ENCODE peak calls at places on chromosomes 5 and 9, in six cellular contexts. O is IMR-90, Y is HEK293T, W is A549, U is HepG2, V is K562. A is an unnamed sample.

GRCh38 chr5:179261301-179262125 is 83.7 kb downstream of the ADAMTS2 start:
- DNase-seq in U (peak; percentile 75), W (no peak), Y (no peak), O (peak; percentile 57), V (peak; percentile 48), A (no peak)

GRCh38 chr9:12695474-12695873 is 2.3 kb downstream of the TYRP1 start:
- DNase-seq in U (no peak), W (no peak), Y (no peak), O (no peak), V (no peak), A (no peak)

GRCh38 chr9:589723-590122 is 251.8 kb upstream of the DMRT1 start:
- DNase-seq in Y (no peak), O (peak; percentile 31), W (no peak), V (no peak), U (no peak), A (no peak)

GRCh38 chr9:134034215-134035040 is 9.1 kb downstream of the BRD3OS start:
- DNase-seq in Y (no peak), O (no peak), V (no peak), W (no peak), U (no peak), A (no peak)

GRCh38 chr9:126956929-126957686 is 42.5 kb downstream of the RALGPS1 start:
- DNase-seq in W (peak; percentile 17), O (peak; percentile 81), Y (no peak), U (no peak), V (peak; percentile 51), A (no peak)

GRCh38 chr9:13395086-13395485 is 115.6 kb upstream of the MPDZ start:
- DNase-seq in Y (no peak), O (no peak), U (no peak), W (no peak), V (no peak), A (no peak)

GRCh38 chr5:74468421-74468820 is 172.1 kb downstream of the ENC1 start:
- DNase-seq in V (no peak), U (no peak), W (no peak), Y (no peak), O (no peak), A (no peak)

GRCh38 chr9:17480966-17481365 is 97.9 kb upstream of the SH3GL2 start:
- DNase-seq in U (no peak), O (no peak), Y (no peak), V (no peak), W (no peak), A (no peak)

GRCh38 chr9:134669556-134669955 is 28.0 kb downstream of the COL5A1 start:
- DNase-seq in W (peak; percentile 17), V (no peak), Y (no peak), O (no peak), U (no peak), A (no peak)

GRCh38 chr5:44935262-44935661 is 126.5 kb downstream of the MRPS30 start:
- DNase-seq in U (no peak), O (no peak), V (no peak), Y (no peak), W (no peak), A (no peak)

GRCh38 chr5:141040093-141040762 is 10.9 kb upstream of the PCDHB1 start:
- DNase-seq in O (no peak), W (peak; percentile 76), Y (peak; percentile 16), V (no peak), U (no peak), A (no peak)

GRCh38 chr9:109301012-109301411 is 19.8 kb downstream of the EPB41L4B start:
- DNase-seq in V (no peak), Y (no peak), O (no peak), W (no peak), U (no peak), A (no peak)

GRCh38 chr5:38148021-38148625 is 110.2 kb upstream of the EGFLAM start:
- DNase-seq in U (peak; percentile 99), W (no peak), V (no peak), Y (no peak), O (no peak), A (no peak)

GRCh38 chr5:39427225-39427624 is 2.4 kb upstream of the DAB2 start:
- DNase-seq in V (no peak), U (no peak), O (peak; percentile 66), W (no peak), Y (no peak), A (no peak)

GRCh38 chr9:115939065-115939765 is 214.4 kb upstream of the PAPPA start:
- DNase-seq in Y (no peak), O (peak; percentile 87), W (no peak), V (no peak), U (no peak), A (no peak)

GRCh38 chr5:168125445-168126199 is 165.8 kb upstream of the WWC1 start:
- DNase-seq in V (no peak), O (no peak), W (no peak), U (no peak), Y (no peak), A (no peak)

GRCh38 chr9:70020217-70020616 is 23.4 kb upstream of the MAMDC2 start:
- DNase-seq in Y (no peak), O (no peak), W (no peak), V (no peak), U (no peak), A (no peak)

GRCh38 chr9:92633879-92634278 is 36.1 kb downstream of the IPPK start:
- DNase-seq in V (no peak), W (no peak), O (no peak), U (no peak), Y (no peak), A (no peak)

GRCh38 chr9:131485206-131485605 is 17.5 kb upstream of the POMT1 start:
- DNase-seq in V (no peak), U (no peak), W (no peak), O (no peak), Y (no peak), A (no peak)

GRCh38 chr5:147245381-147246055 is 10.7 kb downstream of the STK32A start:
- DNase-seq in Y (no peak), W (no peak), O (no peak), U (no peak), V (no peak), A (no peak)

GRCh38 chr5:37722236-37723146 is 117.3 kb downstream of the GDNF start:
- DNase-seq in U (peak; percentile 73), V (no peak), O (peak; percentile 96), W (peak; percentile 5), Y (no peak), A (peak; percentile 59)

GRCh38 chr5:116032094-116032517 is at the start of gene ARL14EPL:
- DNase-seq in V (peak; percentile 23), Y (peak; percentile 23), U (peak; percentile 47), O (peak; percentile 92), W (peak; percentile 51), A (no peak)

GRCh38 chr9:113409481-113409880 is 994 bp downstream of the POLE3 start:
- DNase-seq in U (no peak), Y (no peak), W (no peak), O (no peak), V (no peak), A (no peak)

DNA sequence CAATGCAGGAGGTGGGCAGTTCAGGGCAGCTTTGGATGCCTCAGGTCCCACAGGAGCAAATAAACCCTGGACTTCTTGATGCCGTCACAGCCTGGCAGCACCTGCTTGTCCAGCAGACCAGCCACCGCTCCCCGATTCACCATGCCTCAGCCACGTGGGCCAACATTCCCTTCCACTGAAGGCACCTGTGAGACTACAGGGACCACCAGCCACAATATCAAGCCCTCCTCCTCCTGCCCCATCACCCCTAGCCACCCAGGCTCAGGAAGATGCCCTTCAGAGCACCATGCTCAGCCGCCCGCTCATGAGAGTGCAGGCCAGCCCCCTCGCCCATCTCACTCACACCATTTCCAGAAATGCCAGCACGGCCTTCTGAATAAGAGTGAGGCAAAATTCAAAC is 234.7 kb downstream of the SYK start:
- DNase-seq in V (no peak), O (no peak), Y (no peak), U (no peak), W (no peak), A (no peak)
- TF ChIP-seq BHLHE40 in V (no peak), O (no peak), Y (no peak), U (no peak), W (no peak), A (no peak)

DNA sequence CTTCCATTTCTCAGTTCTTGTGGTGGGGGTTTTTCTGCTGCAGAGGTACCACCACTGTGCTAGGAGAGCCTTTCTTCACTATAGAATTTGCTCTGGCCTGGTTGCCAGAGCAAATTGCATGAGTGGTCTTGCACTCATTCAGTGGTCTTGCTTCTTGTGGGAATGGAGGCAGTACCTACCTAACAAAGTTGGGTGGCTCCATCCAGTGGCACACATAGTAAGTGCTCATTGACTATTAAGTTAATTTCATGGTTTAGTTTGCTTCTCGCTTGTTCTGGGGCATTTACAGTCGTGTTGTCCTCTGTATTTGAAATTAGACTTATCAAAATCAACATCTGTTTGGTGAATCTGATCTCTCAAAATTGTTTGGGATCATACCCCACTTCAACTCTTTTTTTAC is 23.0 kb downstream of the SLC28A3 start:
- DNase-seq in W (no peak), Y (no peak), O (no peak), U (no peak), V (no peak), A (no peak)
- TF ChIP-seq BHLHE40 in W (no peak), Y (no peak), O (no peak), U (no peak), V (no peak), A (no peak)

GRCh38 chr5:178241259-178241658 is 8.7 kb upstream of the PHYKPL start:
- DNase-seq in Y (no peak), V (no peak), O (no peak), U (no peak), W (no peak), A (no peak)

GRCh38 chr5:178241688-178242231 is 9.2 kb upstream of the PHYKPL start:
- DNase-seq in U (no peak), W (no peak), Y (no peak), V (no peak), O (no peak), A (no peak)

GRCh38 chr5:178240772-178241171 is 8.2 kb upstream of the PHYKPL start:
- DNase-seq in Y (no peak), V (no peak), U (no peak), O (no peak), W (no peak), A (no peak)

GRCh38 chr5:178238711-178239592 is 6.3 kb upstream of the PHYKPL start:
- DNase-seq in U (no peak), O (no peak), V (no peak), Y (no peak), W (no peak), A (no peak)

DNA sequence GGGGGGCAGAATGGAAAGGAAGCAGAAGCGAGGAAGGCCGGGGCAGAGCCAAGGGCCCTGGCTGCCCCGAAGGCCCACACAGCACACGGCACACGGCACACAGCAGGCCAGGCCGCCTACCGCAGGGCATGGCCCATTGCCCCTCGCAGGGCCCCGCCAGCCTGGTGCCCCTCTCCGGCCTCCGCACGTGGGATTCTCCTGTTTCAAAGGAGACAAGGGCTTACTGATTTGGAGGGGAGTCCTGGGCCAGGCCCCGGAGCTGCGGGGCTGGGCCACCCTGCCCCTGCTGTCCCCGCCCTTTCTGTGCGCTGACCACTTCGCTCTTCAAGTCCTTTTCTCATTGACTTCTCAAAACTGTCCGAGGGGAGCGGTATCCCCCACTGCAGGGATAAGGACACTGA is 7.7 kb upstream of the PHYKPL start:
- DNase-seq in O (no peak), U (no peak), Y (no peak), W (no peak), V (no peak), A (no peak)
- TF ChIP-seq BHLHE40 in O (no peak), U (no peak), Y (no peak), W (no peak), V (no peak), A (no peak)

DNA sequence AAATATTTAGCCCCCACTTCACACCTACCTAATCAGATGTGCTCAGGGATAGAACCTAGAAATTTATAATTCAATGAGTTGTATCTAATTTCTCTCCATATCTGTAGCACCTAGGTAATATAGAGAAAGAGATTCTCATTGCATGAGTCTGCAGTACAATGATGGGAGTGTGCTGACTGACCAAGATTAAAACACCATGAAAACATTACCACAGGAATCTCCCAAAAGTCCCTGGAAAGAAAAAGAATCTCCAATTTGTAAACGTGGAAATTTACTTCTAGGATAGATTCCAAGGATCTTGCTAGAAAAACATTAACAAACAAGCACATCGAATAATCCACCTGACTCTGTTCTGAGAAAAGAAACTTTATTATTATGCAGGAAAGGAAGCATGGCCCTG is 45.0 kb upstream of the DMRTA1 start:
- DNase-seq in W (no peak), O (no peak), U (no peak), Y (no peak), V (no peak), A (no peak)
- TF ChIP-seq BHLHE40 in W (no peak), O (no peak), U (no peak), Y (no peak), V (no peak), A (no peak)